ENCODE peak calls at places on chromosomes 11 and 22, in seven cellular contexts. T is neuronal stem cell; L is COLO829; E is IMR-90; N is stimulated activated effector memory CD8-positive, alpha-beta T cell treated with anti-CD3 and anti-CD28 coated beads, Interleukin-12 subunit alpha, Interleukin-12 subunit beta, amount 100 ng/mL, for 72 hours; Q is NCI-H345; V is T-helper 9 cell. W is an unnamed sample.

GRCh38 chr22:38452373-38453064 is 2.5 kb downstream of the KCNJ4 start:
- DNase-seq in E (peak), T (no peak), Q (no peak), L (no peak), V (no peak), N (no peak), W (no peak)

GRCh38 chr11:105915036-105915435 is 107.0 kb downstream of the MSANTD4 start:
- DNase-seq in T (peak), Q (no peak), L (no peak), V (no peak), N (no peak), E (no peak), W (no peak)

GRCh38 chr22:32801436-32802290 is at the start of gene TIMP3:
- DNase-seq in V (no peak), L (peak), Q (no peak), T (peak), E (peak), N (no peak), W (no peak)

GRCh38 chr11:105639527-105639926 is 29.7 kb downstream of the GRIA4 start:
- DNase-seq in V (no peak), E (no peak), Q (no peak), N (no peak), T (no peak), L (no peak), W (no peak)

GRCh38 chr22:19751497-19752245 is 8.9 kb upstream of the TBX1 start:
- DNase-seq in N (no peak), L (no peak), E (no peak), V (no peak), T (no peak), Q (no peak), W (no peak)

GRCh38 chr22:37223965-37224551 is 11.8 kb upstream of the SSTR3 start:
- DNase-seq in Q (no peak), L (no peak), T (no peak), E (no peak), N (no peak), V (no peak), W (no peak)

GRCh38 chr11:8545698-8546366 is 48.2 kb downstream of the STK33 start:
- DNase-seq in Q (no peak), E (no peak), L (no peak), V (no peak), N (no peak), T (no peak), W (no peak)

GRCh38 chr11:33893711-33894401 is 2.0 kb upstream of the LMO2 start:
- DNase-seq in T (no peak), E (no peak), V (peak), N (peak), L (no peak), Q (no peak), W (no peak)

GRCh38 chr11:95108159-95108611 is 18.5 kb downstream of the ENDOD1 start:
- DNase-seq in L (peak), N (no peak), Q (no peak), T (no peak), V (no peak), E (peak), W (no peak)

GRCh38 chr11:79201637-79202347 is 239.0 kb downstream of the TENM4 start:
- DNase-seq in L (no peak), V (no peak), E (no peak), Q (no peak), T (no peak), N (no peak), W (no peak)

GRCh38 chr11:70505761-70506657 is 107.7 kb downstream of the CTTN start:
- DNase-seq in Q (no peak), T (no peak), N (no peak), E (no peak), V (no peak), L (no peak), W (no peak)

GRCh38 chr11:22471405-22471804 is 133.2 kb downstream of the SLC17A6 start:
- DNase-seq in E (no peak), Q (no peak), N (no peak), L (no peak), T (no peak), V (no peak), W (no peak)

GRCh38 chr11:130431806-130432205 is 3.4 kb upstream of the ADAMTS8 start:
- DNase-seq in Q (no peak), N (no peak), T (no peak), L (no peak), E (peak), V (no peak), W (no peak)

GRCh38 chr22:32053165-32053755 is 10.2 kb downstream of the SLC5A1 start:
- DNase-seq in L (no peak), T (no peak), N (no peak), Q (no peak), V (no peak), E (no peak), W (no peak)

GRCh38 chr22:24247564-24248344 is 2.9 kb upstream of the GGT5 start:
- DNase-seq in Q (peak), T (peak), E (peak), L (peak), V (peak), N (no peak), W (no peak)

GRCh38 chr11:67640021-67640757 is 626 bp upstream of the TBX10 start:
- DNase-seq in Q (peak), V (peak), T (no peak), E (peak), L (peak), N (no peak), W (no peak)

GRCh38 chr11:46380340-46381045 is 976 bp upstream of the MDK start:
- DNase-seq in T (peak), E (no peak), Q (peak), N (no peak), V (peak), L (no peak), W (no peak)

GRCh38 chr11:11149671-11150459 is 203.2 kb downstream of the CSNK2A3 start:
- DNase-seq in T (no peak), Q (no peak), V (peak), L (no peak), N (no peak), E (no peak), W (no peak)

W was measured in NCI-H187 treated with DMSO at 0.1 percent for 48 hours.